ENCODE peak calls at places on chromosomes 4 and X, in ten cellular contexts. H is neuronal stem cell, L is PC-9, W is transverse colon, O is dorsolateral prefrontal cortex, K is heart left ventricle, J is AG10803, Y is neural progenitor cell, M is vagina, R is breast epithelium. P is an unnamed sample.

GRCh38 chrX:11100281-11101035 is 10.7 kb upstream of the HCCS start:
- DNase-seq in J (peak), M (no peak), R (no peak), H (peak), K (peak), L (no peak), W (peak), Y (peak), O (no peak), P (no peak)

GRCh38 chr4:69830529-69831269 is 29.2 kb downstream of the SULT1E1 start:
- DNase-seq in Y (no peak), H (no peak), L (no peak), M (no peak), J (peak), W (peak), K (no peak), R (no peak), O (no peak), P (peak)

GRCh38 chr4:54505362-54505761 is 152.4 kb upstream of the KIT start:
- DNase-seq in L (no peak), M (no peak), R (no peak), Y (no peak), O (no peak), W (no peak), J (no peak), K (no peak), H (no peak), P (no peak)

GRCh38 chrX:2609431-2610238 is 81.5 kb upstream of the CD99 start:
- DNase-seq in R (no peak), J (no peak), O (no peak), K (peak), L (no peak), Y (peak), H (no peak), M (no peak), W (no peak), P (no peak)

GRCh38 chrX:24012266-24012665 is 14.7 kb downstream of the KLHL15 start:
- DNase-seq in R (no peak), J (no peak), O (no peak), K (no peak), W (no peak), H (no peak), M (no peak), L (no peak), Y (no peak), P (no peak)

GRCh38 chr4:161247831-161248230 is 916.0 kb downstream of the FSTL5 start:
- DNase-seq in R (no peak), O (no peak), J (no peak), L (no peak), Y (no peak), H (no peak), K (no peak), W (no peak), M (no peak), P (no peak)

GRCh38 chr4:19774690-19775256 is 476.9 kb upstream of the SLIT2 start:
- DNase-seq in K (no peak), L (no peak), R (no peak), H (no peak), M (no peak), Y (no peak), W (no peak), O (no peak), J (no peak), P (no peak)

GRCh38 chr4:118587116-118587869 is 97.9 kb upstream of the METTL14 start:
- DNase-seq in O (no peak), Y (no peak), L (no peak), J (no peak), M (no peak), K (no peak), R (no peak), H (no peak), W (no peak), P (no peak)

GRCh38 chrX:9072281-9072680 is 38.4 kb upstream of the FAM9B start:
- DNase-seq in R (no peak), J (peak), H (no peak), M (no peak), O (no peak), Y (no peak), K (no peak), L (no peak), W (no peak), P (no peak)

DNA sequence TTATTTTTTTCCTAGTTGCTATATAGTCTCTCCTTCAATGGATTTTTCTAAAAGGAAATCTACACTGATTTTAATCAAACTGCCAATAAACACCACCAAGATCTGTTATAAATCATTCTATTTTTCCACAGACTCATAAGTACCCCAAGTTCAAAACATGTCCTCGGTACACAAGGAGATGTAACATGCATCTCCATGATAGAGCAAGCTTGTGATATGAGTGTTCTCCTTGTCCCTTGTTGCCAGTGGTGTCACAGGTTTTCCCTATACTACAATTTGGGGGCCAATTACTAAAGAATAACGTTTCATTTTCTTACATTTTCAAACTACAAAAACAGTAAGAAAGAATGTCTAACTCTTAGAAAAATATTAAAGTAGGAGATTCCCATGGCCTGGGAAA is 491 bp downstream of the ARHGEF6 start:
- DNase-seq in W (no peak), K (no peak), Y (no peak), H (no peak), L (no peak), R (no peak), J (no peak), O (no peak), M (no peak), P (no peak)
- H3K4me3 ChIP-seq in W (no peak), K (peak), Y (no peak), H (no peak), L (no peak), R (peak), J (no peak), O (peak), M (peak), P (peak)

DNA sequence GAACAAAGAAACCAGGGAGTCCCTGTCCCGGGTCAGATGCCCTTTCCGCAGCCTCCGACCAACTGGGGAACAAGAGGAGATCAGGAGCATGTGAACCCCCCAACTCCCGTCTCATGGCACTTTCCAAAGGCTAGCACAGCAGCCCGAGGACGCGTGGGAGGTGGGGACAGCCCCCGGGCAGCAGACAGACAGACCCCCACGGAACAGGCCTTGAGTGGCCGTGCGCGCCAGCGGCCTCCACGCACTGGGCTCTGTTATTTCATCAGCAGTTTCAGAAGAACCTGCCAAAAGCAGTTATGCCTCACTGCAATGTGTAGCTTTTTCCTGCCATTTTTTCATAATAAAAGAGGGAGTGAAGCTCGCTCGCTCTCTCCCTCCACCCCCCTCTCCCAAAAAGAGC is 349 bp upstream of the FGF16 start:
- DNase-seq in O (no peak), M (no peak), W (no peak), L (no peak), R (no peak), K (no peak), Y (no peak), J (peak), H (no peak), P (no peak)
- H3K4me3 ChIP-seq in O (peak), M (peak), W (no peak), L (no peak), R (peak), K (peak), Y (peak), J (peak), H (peak), P (peak)

GRCh38 chrX:69126642-69127041 is 38.6 kb downstream of the PJA1 start:
- DNase-seq in O (no peak), L (no peak), W (no peak), H (no peak), R (no peak), J (no peak), M (no peak), Y (no peak), K (no peak), P (no peak)

GRCh38 chrX:69130448-69130847 is 34.8 kb downstream of the PJA1 start:
- DNase-seq in O (no peak), H (no peak), J (no peak), K (no peak), M (no peak), W (no peak), L (no peak), R (no peak), Y (no peak), P (no peak)

GRCh38 chrX:69127466-69127865 is 37.8 kb downstream of the PJA1 start:
- DNase-seq in R (no peak), W (no peak), L (peak), K (no peak), M (no peak), O (no peak), Y (no peak), J (no peak), H (no peak), P (no peak)

GRCh38 chrX:69125094-69125493 is 40.2 kb downstream of the PJA1 start:
- DNase-seq in L (no peak), M (no peak), O (no peak), H (no peak), K (no peak), Y (no peak), J (no peak), W (no peak), R (no peak), P (no peak)

GRCh38 chrX:69128573-69128972 is 36.7 kb downstream of the PJA1 start:
- DNase-seq in O (no peak), M (no peak), Y (peak), K (peak), L (no peak), H (no peak), W (no peak), R (no peak), J (peak), P (no peak)
- H3K4me3 ChIP-seq in O (peak), M (peak), Y (peak), K (no peak), L (no peak), H (no peak), W (no peak), R (peak), J (no peak), P (no peak)

GRCh38 chr4:101987623-101988243 is 197.2 kb downstream of the BANK1 start:
- DNase-seq in W (no peak), R (no peak), J (no peak), L (no peak), K (no peak), Y (no peak), M (no peak), H (no peak), O (no peak), P (no peak)

GRCh38 chr4:101977096-101977495 is 186.6 kb downstream of the BANK1 start:
- DNase-seq in R (no peak), K (no peak), O (peak), W (no peak), L (peak), M (no peak), J (peak), H (no peak), Y (no peak), P (no peak)

GRCh38 chr4:101983835-101984234 is 193.3 kb downstream of the BANK1 start:
- DNase-seq in M (no peak), Y (no peak), R (no peak), W (no peak), L (no peak), J (no peak), H (no peak), O (no peak), K (no peak), P (no peak)

DNA sequence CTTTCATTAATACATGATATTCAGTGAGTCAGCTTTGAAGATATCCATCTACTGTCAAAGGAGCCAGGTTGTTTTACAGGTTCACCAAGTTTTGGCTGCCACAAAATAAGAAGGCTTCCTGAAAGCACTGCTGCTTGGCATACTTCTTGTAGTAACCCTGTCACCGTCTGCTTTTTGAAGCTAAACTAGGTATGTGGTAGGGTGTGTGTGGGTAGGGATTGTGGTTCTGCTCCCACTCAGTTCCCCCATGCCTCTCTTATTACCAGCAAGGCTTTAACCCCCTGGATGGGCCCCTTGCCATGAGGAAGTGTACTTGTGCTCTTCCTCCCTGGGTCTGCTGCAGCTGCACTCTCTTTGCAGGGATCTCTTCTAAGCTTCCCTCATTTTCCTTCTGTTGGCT is 191.2 kb downstream of the BANK1 start:
- DNase-seq in L (peak), W (no peak), Y (peak), O (no peak), J (no peak), M (no peak), H (no peak), K (no peak), R (no peak), P (no peak)
- H3K4me3 ChIP-seq in L (no peak), W (no peak), Y (no peak), O (no peak), J (no peak), M (no peak), H (no peak), K (no peak), R (no peak), P (no peak)

GRCh38 chrX:72305286-72306084 is at the start of gene CITED1:
- DNase-seq in J (no peak), O (no peak), Y (peak), H (peak), W (no peak), R (no peak), L (no peak), K (no peak), M (peak), P (peak)

GRCh38 chrX:72306851-72307645 is 1.3 kb upstream of the CITED1 start:
- DNase-seq in K (peak), O (peak), W (peak), H (peak), L (peak), M (peak), J (peak), Y (peak), R (no peak), P (peak)

GRCh38 chrX:72307646-72308051 is 1.9 kb upstream of the CITED1 start:
- DNase-seq in R (no peak), Y (peak), K (no peak), O (no peak), J (no peak), W (no peak), M (peak), H (no peak), L (no peak), P (no peak)

GRCh38 chrX:72306085-72306801 is 529 bp upstream of the CITED1 start:
- DNase-seq in J (no peak), O (no peak), R (no peak), W (no peak), Y (peak), M (no peak), K (no peak), L (no peak), H (no peak), P (no peak)

GRCh38 chrX:72304877-72305276 is 837 bp downstream of the CITED1 start:
- DNase-seq in H (peak), O (no peak), Y (peak), L (no peak), K (no peak), R (no peak), J (no peak), M (peak), W (no peak), P (no peak)
- H3K4me3 ChIP-seq in H (peak), O (peak), Y (peak), L (no peak), K (peak), R (peak), J (no peak), M (peak), W (no peak), P (peak)

GRCh38 chrX:154403192-154403591 is 5.0 kb downstream of the RPL10 start:
- DNase-seq in O (no peak), R (no peak), W (no peak), M (no peak), K (no peak), L (no peak), Y (no peak), H (no peak), J (no peak), P (no peak)

GRCh38 chrX:154401918-154402621 is 3.9 kb downstream of the RPL10 start:
- DNase-seq in W (no peak), Y (no peak), M (no peak), L (peak), J (no peak), O (no peak), K (no peak), R (no peak), H (no peak), P (no peak)

GRCh38 chrX:154402622-154403127 is 4.5 kb downstream of the RPL10 start:
- DNase-seq in M (no peak), L (no peak), Y (no peak), R (no peak), H (no peak), O (no peak), W (no peak), K (no peak), J (no peak), P (no peak)

GRCh38 chrX:154399527-154400368 is 1.6 kb downstream of the RPL10 start:
- DNase-seq in K (no peak), J (no peak), R (no peak), O (no peak), W (no peak), Y (no peak), H (no peak), L (no peak), M (no peak), P (no peak)

GRCh38 chrX:154401045-154401799 is 3.0 kb downstream of the RPL10 start:
- DNase-seq in R (no peak), W (no peak), K (no peak), O (no peak), Y (no peak), L (peak), M (no peak), J (peak), H (no peak), P (no peak)
- H3K4me3 ChIP-seq in R (no peak), W (no peak), K (no peak), O (no peak), Y (no peak), L (no peak), M (no peak), J (no peak), H (no peak), P (no peak)

DNA sequence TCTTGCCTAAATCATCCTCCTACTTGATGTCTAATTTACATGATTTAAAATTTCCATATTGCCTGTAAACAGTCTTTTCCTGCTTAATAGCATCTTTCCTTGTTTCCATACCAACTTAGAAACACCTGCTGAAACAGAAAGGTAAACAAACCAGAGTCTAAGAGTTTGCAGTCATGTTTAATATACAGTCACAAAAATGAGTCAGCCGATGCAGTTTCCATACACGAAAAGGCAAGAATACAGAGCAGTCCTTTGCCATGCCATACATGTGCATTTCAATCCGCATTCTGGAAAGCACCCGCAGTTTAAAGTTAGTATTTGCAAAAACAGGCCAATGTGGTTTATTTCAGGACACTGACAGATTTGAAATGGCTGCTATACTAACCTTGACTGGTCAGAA is 32.1 kb downstream of the ASB5 start:
- DNase-seq in J (no peak), K (no peak), W (no peak), R (no peak), M (no peak), L (no peak), Y (no peak), H (no peak), O (no peak), P (no peak)
- H3K4me3 ChIP-seq in J (no peak), K (peak), W (no peak), R (no peak), M (no peak), L (no peak), Y (no peak), H (no peak), O (no peak), P (no peak)

GRCh38 chrX:153819398-153820083 is 10.8 kb downstream of the PDZD4 start:
- DNase-seq in L (no peak), Y (no peak), W (no peak), O (no peak), R (no peak), K (no peak), M (no peak), H (no peak), J (no peak), P (no peak)
- H3K4me3 ChIP-seq in L (no peak), Y (peak), W (no peak), O (peak), R (peak), K (peak), M (peak), H (peak), J (peak), P (peak)

GRCh38 chr4:176753049-176753448 is 39.7 kb downstream of the VEGFC start:
- DNase-seq in H (no peak), O (no peak), J (peak), M (no peak), K (no peak), Y (peak), R (no peak), W (no peak), L (no peak), P (no peak)
- H3K4me3 ChIP-seq in H (no peak), O (no peak), J (no peak), M (no peak), K (no peak), Y (no peak), R (no peak), W (no peak), L (no peak), P (no peak)

GRCh38 chrX:27132851-27133250 is 330.3 kb downstream of the PPP4R3C start:
- DNase-seq in R (no peak), Y (no peak), L (no peak), W (no peak), K (no peak), M (no peak), H (no peak), J (no peak), O (no peak), P (no peak)
- H3K4me3 ChIP-seq in R (no peak), Y (no peak), L (no peak), W (no peak), K (no peak), M (no peak), H (no peak), J (no peak), O (no peak), P (no peak)

P was measured in Peyer's patch.